ENCODE peak calls at places on chromosomes 3 and 15, in eight cellular contexts. Z is GM03348; E is fibroblast of the aortic adventitia; V is stimulated activated CD8-positive, alpha-beta memory T cell treated with anti-CD3 and anti-CD28 coated beads, Interleukin-15, amount 100 ng/mL, for 24 hours; U is mammary epithelial cell; X is vagina; D is adrenal gland; P is iPS-NIHi11. M is an unnamed sample.

GRCh38 chr3:189353988-189354735 is 182.4 kb downstream of the TPRG1 start:
- DNase-seq in Z (no peak), E (no peak), V (no peak), U (peak; percentile 62), X (no peak), D (no peak), P (peak; percentile 28), M (no peak)

GRCh38 chr15:22904736-22905135 is 66.3 kb downstream of the NIPA2 start:
- DNase-seq in Z (no peak), E (no peak), V (no peak), U (no peak), X (no peak), D (peak; percentile 56), P (no peak), M (no peak)

GRCh38 chr3:71576966-71577459 is 6.5 kb downstream of the FOXP1 start:
- DNase-seq in Z (no peak), E (no peak), V (no peak), U (peak; percentile 28), X (no peak), D (no peak), P (no peak), M (no peak)

GRCh38 chr15:81311834-81312459 is 12.0 kb downstream of the STARD5 start:
- DNase-seq in Z (peak; percentile 43), E (no peak), V (no peak), U (no peak), X (no peak), D (no peak), P (no peak), M (no peak)

GRCh38 chr3:18559323-18559972 is 134.3 kb upstream of the SATB1 start:
- DNase-seq in Z (peak; percentile 19), E (peak; percentile 7), V (no peak), U (peak; percentile 47), X (no peak), D (peak; percentile 31), P (peak; percentile 68), M (no peak)

GRCh38 chr3:33064929-33065328 is 32.0 kb downstream of the GLB1 start:
- DNase-seq in Z (no peak), E (no peak), V (no peak), U (no peak), X (no peak), D (no peak), P (no peak), M (no peak)

GRCh38 chr15:80730931-80731330 is 35.8 kb downstream of the ABHD17C start:
- DNase-seq in Z (peak; percentile 32), E (no peak), V (no peak), U (no peak), X (no peak), D (peak; percentile 39), P (no peak), M (peak; percentile 24)

GRCh38 chr3:42292009-42292408 is 26.0 kb upstream of the CCK start:
- DNase-seq in Z (no peak), E (no peak), V (no peak), U (no peak), X (no peak), D (no peak), P (no peak), M (no peak)

GRCh38 chr15:42091753-42092665 is 2.4 kb downstream of the PLA2G4D start:
- DNase-seq in Z (no peak), E (peak; percentile 6), V (no peak), U (peak; percentile 65), X (no peak), D (no peak), P (no peak), M (peak; percentile 60)

GRCh38 chr3:48919215-48920138 is 835 bp downstream of the ARIH2 start:
- DNase-seq in Z (peak; percentile 62), E (peak; percentile 48), V (peak; percentile 29), U (peak; percentile 52), X (no peak), D (peak; percentile 44), P (peak; percentile 52), M (peak; percentile 54)

GRCh38 chr15:26051771-26052685 is 188.9 kb upstream of the ATP10A start:
- DNase-seq in Z (peak; percentile 90), E (peak; percentile 67), V (no peak), U (no peak), X (no peak), D (no peak), P (no peak), M (peak; percentile 13)

GRCh38 chr3:187925326-187925725 is 180.1 kb upstream of the BCL6 start:
- DNase-seq in Z (no peak), E (no peak), V (no peak), U (no peak), X (no peak), D (no peak), P (no peak), M (no peak)

GRCh38 chr15:90101130-90101968 is 919 bp downstream of the IDH2 start:
- DNase-seq in Z (no peak), E (peak; percentile 19), V (no peak), U (no peak), X (no peak), D (peak; percentile 46), P (peak; percentile 70), M (peak; percentile 37)

GRCh38 chr3:17910922-17911321 is 168.5 kb upstream of the TBC1D5 start:
- DNase-seq in Z (no peak), E (no peak), V (no peak), U (no peak), X (no peak), D (no peak), P (no peak), M (no peak)

GRCh38 chr15:42750306-42750705 is 13.4 kb upstream of the CDAN1 start:
- DNase-seq in Z (no peak), E (no peak), V (no peak), U (no peak), X (no peak), D (no peak), P (no peak), M (no peak)

GRCh38 chr3:131349946-131350347 is 31.6 kb upstream of the NUDT16 start:
- DNase-seq in Z (peak; percentile 55), E (peak; percentile 90), V (no peak), U (peak; percentile 78), X (no peak), D (peak; percentile 88), P (no peak), M (peak; percentile 77)